ENCODE peak calls at places on chromosomes 1 and 21, in nine cellular contexts. J is brain microvascular endothelial cell, W is left lung, E is cardiac fibroblast, L is AG09309, T is astrocyte, Z is H7, Q is IMR-90, C is left ventricle myocardium inferior. H is an unnamed sample.

GRCh38 chr1:170133663-170134062 is 12.1 kb upstream of the NTMT2 start:
- DNase-seq in J (no peak), W (no peak), E (no peak), L (no peak), T (no peak), Z (no peak), Q (no peak), C (no peak), H (no peak)

GRCh38 chr1:180923024-180923841 is 10.5 kb downstream of the KIAA1614 start:
- DNase-seq in J (no peak), W (no peak), E (peak), L (no peak), T (peak), Z (peak), Q (peak), C (no peak), H (peak)

GRCh38 chr1:232166942-232167341 is 463.0 kb downstream of the SIPA1L2 start:
- DNase-seq in J (no peak), W (no peak), E (no peak), L (no peak), T (no peak), Z (peak), Q (no peak), C (no peak), H (no peak)

GRCh38 chr1:41536296-41536695 is 51.8 kb upstream of the EDN2 start:
- DNase-seq in J (no peak), W (no peak), E (no peak), L (no peak), T (no peak), Z (no peak), Q (no peak), C (no peak), H (peak)

GRCh38 chr1:234507089-234507488 is 28.1 kb upstream of the TARBP1 start:
- DNase-seq in J (no peak), W (no peak), E (no peak), L (no peak), T (no peak), Z (no peak), Q (no peak), C (no peak), H (no peak)

GRCh38 chr1:119831027-119831426 is 19.8 kb upstream of the REG4 start:
- DNase-seq in J (no peak), W (no peak), E (no peak), L (no peak), T (no peak), Z (no peak), Q (no peak), C (no peak), H (no peak)

GRCh38 chr1:154998201-154998780 is 4.3 kb upstream of the ZBTB7B start:
- DNase-seq in J (no peak), W (peak), E (no peak), L (no peak), T (no peak), Z (peak), Q (no peak), C (no peak), H (no peak)

GRCh38 chr21:15365751-15366392 is 301.1 kb upstream of the NRIP1 start:
- DNase-seq in J (no peak), W (no peak), E (no peak), L (no peak), T (no peak), Z (no peak), Q (no peak), C (no peak), H (no peak)

GRCh38 chr1:161905269-161905884 is 118.3 kb downstream of the OLFML2B start:
- DNase-seq in J (no peak), W (no peak), E (peak), L (no peak), T (no peak), Z (peak), Q (peak), C (no peak), H (no peak)

GRCh38 chr1:31657972-31658510 is 13.4 kb upstream of the PEF1 start:
- DNase-seq in J (no peak), W (no peak), E (no peak), L (no peak), T (no peak), Z (peak), Q (no peak), C (no peak), H (no peak)
- H3K4me3 ChIP-seq in J (no peak), W (no peak), E (no peak), L (no peak), T (no peak), Z (no peak), Q (no peak), C (no peak), H (no peak)

DNA sequence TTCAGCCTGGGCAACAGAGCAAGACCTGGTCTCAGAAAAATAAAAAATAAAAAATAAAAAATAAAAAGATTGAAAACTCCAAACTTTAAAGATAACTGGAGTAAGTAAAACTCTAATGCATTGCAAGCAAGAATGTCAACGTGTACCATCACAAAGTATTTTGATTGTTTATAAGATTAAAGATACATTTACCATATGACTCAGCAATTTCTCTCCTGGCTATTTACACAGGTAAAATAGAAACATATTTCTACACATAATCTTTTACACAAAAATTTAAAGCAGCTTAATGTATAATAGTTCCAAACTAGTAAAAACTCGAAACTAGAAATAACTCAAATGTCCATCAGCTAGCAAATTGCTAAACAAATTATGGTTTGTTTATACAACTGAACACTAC is 456.1 kb upstream of the RGS18 start:
- DNase-seq in J (no peak), W (no peak), E (no peak), L (no peak), T (no peak), Z (no peak), Q (no peak), C (no peak), H (no peak)
- H3K4me3 ChIP-seq in J (no peak), W (no peak), E (no peak), L (no peak), T (no peak), Z (no peak), Q (no peak), C (no peak), H (no peak)

DNA sequence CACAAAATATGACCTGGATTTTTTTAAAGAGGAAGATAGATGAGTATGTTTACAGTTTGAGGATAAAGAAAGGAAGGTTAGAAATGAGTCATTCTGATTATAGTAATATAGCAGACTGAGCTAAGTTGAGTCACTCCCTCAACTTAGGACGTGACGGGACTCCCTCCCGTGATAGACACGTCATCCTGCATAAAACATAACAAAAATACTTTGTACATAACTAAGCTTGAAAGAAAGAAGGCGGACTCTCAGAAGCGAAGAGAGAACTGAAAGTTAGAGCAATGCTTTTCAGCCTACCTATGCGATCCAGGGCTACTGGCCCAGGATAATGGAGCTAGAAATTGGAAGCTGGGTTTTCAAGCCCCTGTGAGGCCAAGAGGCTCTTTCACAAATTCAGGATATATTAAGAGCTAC is 53.0 kb upstream of the DESI2 start:
- DNase-seq in J (peak), W (no peak), E (peak), L (peak), T (peak), Z (no peak), Q (peak), C (no peak), H (peak)
- H3K4me3 ChIP-seq in J (peak), W (no peak), E (peak), L (peak), T (peak), Z (no peak), Q (peak), C (no peak), H (peak)

GRCh38 chr1:9294910-9295636 is 2.4 kb downstream of the SPSB1 start:
- DNase-seq in J (peak), W (no peak), E (peak), L (no peak), T (peak), Z (peak), Q (peak), C (peak), H (no peak)
- H3K4me3 ChIP-seq in J (peak), W (peak), E (peak), L (peak), T (peak), Z (no peak), Q (peak), C (peak), H (peak)

DNA sequence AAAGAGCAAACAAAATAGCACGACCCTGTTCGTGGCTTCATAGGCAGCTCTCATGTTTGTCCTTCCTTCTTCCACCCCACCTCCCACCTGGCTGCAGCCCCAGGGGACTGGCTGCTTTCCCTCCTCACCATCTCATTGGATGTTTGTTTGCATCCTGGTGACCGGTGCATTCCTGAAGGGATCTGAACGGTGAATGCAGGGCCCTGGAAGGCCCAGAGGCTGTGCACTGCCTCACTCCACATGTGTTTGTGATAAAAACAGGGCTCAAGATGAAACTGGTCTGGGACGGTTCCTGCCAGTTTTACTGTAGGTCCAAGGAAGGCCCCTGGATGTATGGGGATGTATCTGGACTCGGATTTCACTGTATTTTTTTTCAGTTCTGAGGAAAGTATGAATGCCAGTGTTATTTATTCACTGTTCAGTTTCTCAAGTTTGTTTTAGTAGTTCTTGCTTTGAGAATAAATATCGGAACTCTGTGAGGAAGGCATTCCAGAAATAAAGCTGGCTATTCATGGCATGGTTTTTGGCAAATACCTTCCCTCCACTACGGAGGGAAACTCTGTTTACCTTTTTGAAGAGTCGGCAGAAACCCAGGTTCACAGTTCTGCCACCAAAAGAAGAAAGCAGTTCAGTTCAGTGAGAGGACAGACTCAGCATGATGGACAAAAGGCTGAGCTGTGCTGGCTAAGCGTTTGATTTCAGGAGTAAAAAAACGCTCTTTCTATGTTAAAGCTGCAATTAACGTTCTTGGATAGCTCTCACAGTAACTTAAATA is 42.6 kb downstream of the CNN3 start:
- DNase-seq in J (peak), W (peak), E (peak), L (no peak), T (peak), Z (peak), Q (peak), C (no peak), H (peak)
- H3K4me3 ChIP-seq in J (no peak), W (no peak), E (no peak), L (no peak), T (no peak), Z (no peak), Q (no peak), C (peak), H (no peak)

GRCh38 chr1:243837907-243838546 is 12.0 kb downstream of the AKT3 start:
- DNase-seq in J (no peak), W (no peak), E (no peak), L (no peak), T (no peak), Z (no peak), Q (no peak), C (no peak), H (no peak)
- H3K4me3 ChIP-seq in J (no peak), W (no peak), E (no peak), L (no peak), T (no peak), Z (no peak), Q (no peak), C (no peak), H (no peak)

H was measured in retinal pigment epithelial cell.